ENCODE peak calls at places on chromosomes 7 and 10, in six cellular contexts. One of them, this sample, is unnamed.
A peak's percentile ranks its signal among the peaks of the same experiment; 100 is the strongest.

GRCh38 chr7:47474937-47475879 is 106.7 kb downstream of the TNS3 start:
- DNase-seq in HCT116: peak; percentile 91
- DNase-seq in uterus: peak; percentile 83
- DNase-seq in AG04449: peak; percentile 29
- DNase-seq in esophagus squamous epithelium: peak; percentile 38
- DNase-seq in astrocyte of the spinal cord: peak; percentile 96
- DNase-seq in this sample: peak; percentile 92

GRCh38 chr7:1130021-1130990 is 29.7 kb downstream of the ZFAND2A start:
- DNase-seq in HCT116: no peak
- DNase-seq in uterus: no peak
- DNase-seq in AG04449: no peak
- DNase-seq in esophagus squamous epithelium: no peak
- DNase-seq in astrocyte of the spinal cord: no peak
- DNase-seq in this sample: no peak

GRCh38 chr7:412313-412710 is 107.3 kb downstream of the PDGFA start:
- DNase-seq in HCT116: no peak
- DNase-seq in uterus: no peak
- DNase-seq in AG04449: no peak
- DNase-seq in esophagus squamous epithelium: no peak
- DNase-seq in astrocyte of the spinal cord: no peak
- DNase-seq in this sample: no peak

GRCh38 chr7:43249808-43250145 is 137.3 kb downstream of the HECW1 start:
- DNase-seq in HCT116: no peak
- DNase-seq in uterus: no peak
- DNase-seq in AG04449: no peak
- DNase-seq in esophagus squamous epithelium: no peak
- DNase-seq in astrocyte of the spinal cord: no peak
- DNase-seq in this sample: no peak

GRCh38 chr10:103666109-103666508 is 172.6 kb downstream of the NEURL1 start:
- DNase-seq in HCT116: peak; percentile 22
- DNase-seq in uterus: no peak
- DNase-seq in AG04449: no peak
- DNase-seq in esophagus squamous epithelium: no peak
- DNase-seq in astrocyte of the spinal cord: no peak
- DNase-seq in this sample: peak; percentile 74

GRCh38 chr10:110176626-110177025 is 30.8 kb upstream of the MXI1 start:
- DNase-seq in HCT116: no peak
- DNase-seq in uterus: no peak
- DNase-seq in AG04449: no peak
- DNase-seq in esophagus squamous epithelium: no peak
- DNase-seq in astrocyte of the spinal cord: no peak
- DNase-seq in this sample: no peak

GRCh38 chr7:47472444-47473157 is 109.3 kb downstream of the TNS3 start:
- DNase-seq in HCT116: no peak
- DNase-seq in uterus: no peak
- DNase-seq in AG04449: no peak
- DNase-seq in esophagus squamous epithelium: no peak
- DNase-seq in astrocyte of the spinal cord: no peak
- DNase-seq in this sample: no peak

GRCh38 chr7:24981544-24981951 is 1.6 kb upstream of the OSBPL3 start:
- DNase-seq in HCT116: no peak
- DNase-seq in uterus: peak; percentile 44
- DNase-seq in AG04449: no peak
- DNase-seq in esophagus squamous epithelium: no peak
- DNase-seq in astrocyte of the spinal cord: peak; percentile 69
- DNase-seq in this sample: peak; percentile 60

GRCh38 chr7:133139350-133139749 is 57.5 kb upstream of the CHCHD3 start:
- DNase-seq in HCT116: peak; percentile 10
- DNase-seq in uterus: no peak
- DNase-seq in AG04449: no peak
- DNase-seq in esophagus squamous epithelium: no peak
- DNase-seq in astrocyte of the spinal cord: peak; percentile 47
- DNase-seq in this sample: peak; percentile 55

GRCh38 chr10:128373071-128373749 is 247.0 kb upstream of the MKI67 start:
- DNase-seq in HCT116: no peak
- DNase-seq in uterus: no peak
- DNase-seq in AG04449: no peak
- DNase-seq in esophagus squamous epithelium: no peak
- DNase-seq in astrocyte of the spinal cord: no peak
- DNase-seq in this sample: no peak

GRCh38 chr7:158065340-158065739 is 522.3 kb downstream of the PTPRN2 start:
- DNase-seq in HCT116: no peak
- DNase-seq in uterus: no peak
- DNase-seq in AG04449: no peak
- DNase-seq in esophagus squamous epithelium: no peak
- DNase-seq in astrocyte of the spinal cord: no peak
- DNase-seq in this sample: no peak

GRCh38 chr7:80858141-80858903 is 60.5 kb downstream of the SEMA3C start:
- DNase-seq in HCT116: no peak
- DNase-seq in uterus: no peak
- DNase-seq in AG04449: no peak
- DNase-seq in esophagus squamous epithelium: no peak
- DNase-seq in astrocyte of the spinal cord: peak; percentile 54
- DNase-seq in this sample: peak; percentile 53

GRCh38 chr7:30313793-30314192 is 29.4 kb downstream of the ZNRF2 start:
- DNase-seq in HCT116: no peak
- DNase-seq in uterus: no peak
- DNase-seq in AG04449: no peak
- DNase-seq in esophagus squamous epithelium: no peak
- DNase-seq in astrocyte of the spinal cord: no peak
- DNase-seq in this sample: no peak

GRCh38 chr10:86162696-86163400 is 203.7 kb downstream of the GRID1 start:
- DNase-seq in HCT116: no peak
- DNase-seq in uterus: no peak
- DNase-seq in AG04449: no peak
- DNase-seq in esophagus squamous epithelium: no peak
- DNase-seq in astrocyte of the spinal cord: no peak
- DNase-seq in this sample: no peak

GRCh38 chr10:103829838-103830465 is 25.4 kb downstream of the SH3PXD2A start:
- DNase-seq in HCT116: no peak
- DNase-seq in uterus: no peak
- DNase-seq in AG04449: no peak
- DNase-seq in esophagus squamous epithelium: no peak
- DNase-seq in astrocyte of the spinal cord: no peak
- DNase-seq in this sample: peak; percentile 70

GRCh38 chr10:51656467-51656866 is 42.9 kb downstream of the CSTF2T start:
- DNase-seq in HCT116: no peak
- DNase-seq in uterus: no peak
- DNase-seq in AG04449: no peak
- DNase-seq in esophagus squamous epithelium: no peak
- DNase-seq in astrocyte of the spinal cord: no peak
- DNase-seq in this sample: no peak

GRCh38 chr7:71408276-71408675 is 276.3 kb downstream of the GALNT17 start:
- DNase-seq in HCT116: no peak
- DNase-seq in uterus: no peak
- DNase-seq in AG04449: no peak
- DNase-seq in esophagus squamous epithelium: no peak
- DNase-seq in astrocyte of the spinal cord: no peak
- DNase-seq in this sample: no peak

GRCh38 chr10:66259836-66260235 is 666.0 kb upstream of the LRRTM3 start:
- DNase-seq in HCT116: no peak
- DNase-seq in uterus: no peak
- DNase-seq in AG04449: no peak
- DNase-seq in esophagus squamous epithelium: no peak
- DNase-seq in astrocyte of the spinal cord: no peak
- DNase-seq in this sample: no peak

DNA sequence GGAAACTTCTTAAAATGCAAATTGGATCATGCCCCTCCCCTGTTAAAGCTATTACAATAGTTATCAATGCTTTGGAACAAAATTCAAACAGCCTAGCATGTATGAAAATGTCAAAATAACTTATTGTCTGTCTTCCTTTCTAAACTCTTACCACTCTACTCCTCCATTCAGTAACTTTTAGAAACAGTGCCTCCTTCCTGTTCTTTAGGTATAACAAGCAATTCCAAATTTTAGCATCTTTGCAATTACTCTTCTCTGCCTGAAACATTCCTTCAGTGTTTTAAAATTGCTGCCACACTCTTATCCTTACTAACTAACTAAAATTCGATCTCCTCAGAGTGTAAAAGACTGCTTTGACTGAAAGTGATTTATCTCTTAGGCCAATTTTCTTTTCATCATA is 660.4 kb upstream of the LRRTM3 start:
- DNase-seq in HCT116: no peak
- DNase-seq in uterus: no peak
- DNase-seq in AG04449: no peak
- DNase-seq in esophagus squamous epithelium: no peak
- DNase-seq in astrocyte of the spinal cord: no peak
- DNase-seq in this sample: no peak
- TF ChIP-seq CTCF in HCT116: no peak
- TF ChIP-seq CTCF in uterus: no peak
- TF ChIP-seq CTCF in AG04449: no peak
- TF ChIP-seq CTCF in esophagus squamous epithelium: no peak
- TF ChIP-seq CTCF in astrocyte of the spinal cord: no peak
- TF ChIP-seq CTCF in this sample: no peak

GRCh38 chr10:70051878-70052277 is 768 bp upstream of the MACROH2A2 start:
- DNase-seq in HCT116: no peak
- DNase-seq in uterus: no peak
- DNase-seq in AG04449: no peak
- DNase-seq in esophagus squamous epithelium: no peak
- DNase-seq in astrocyte of the spinal cord: no peak
- DNase-seq in this sample: no peak

GRCh38 chr10:70053896-70054641 is 1.4 kb downstream of the MACROH2A2 start:
- DNase-seq in HCT116: peak; percentile 15
- DNase-seq in uterus: no peak
- DNase-seq in AG04449: no peak
- DNase-seq in esophagus squamous epithelium: no peak
- DNase-seq in astrocyte of the spinal cord: no peak
- DNase-seq in this sample: peak; percentile 22

GRCh38 chr10:70053212-70053895 is 708 bp downstream of the MACROH2A2 start:
- DNase-seq in HCT116: no peak
- DNase-seq in uterus: no peak
- DNase-seq in AG04449: no peak
- DNase-seq in esophagus squamous epithelium: no peak
- DNase-seq in astrocyte of the spinal cord: peak; percentile 23
- DNase-seq in this sample: peak; percentile 16

GRCh38 chr10:70054902-70055301 is 2.3 kb downstream of the MACROH2A2 start:
- DNase-seq in HCT116: no peak
- DNase-seq in uterus: no peak
- DNase-seq in AG04449: no peak
- DNase-seq in esophagus squamous epithelium: no peak
- DNase-seq in astrocyte of the spinal cord: no peak
- DNase-seq in this sample: no peak

DNA sequence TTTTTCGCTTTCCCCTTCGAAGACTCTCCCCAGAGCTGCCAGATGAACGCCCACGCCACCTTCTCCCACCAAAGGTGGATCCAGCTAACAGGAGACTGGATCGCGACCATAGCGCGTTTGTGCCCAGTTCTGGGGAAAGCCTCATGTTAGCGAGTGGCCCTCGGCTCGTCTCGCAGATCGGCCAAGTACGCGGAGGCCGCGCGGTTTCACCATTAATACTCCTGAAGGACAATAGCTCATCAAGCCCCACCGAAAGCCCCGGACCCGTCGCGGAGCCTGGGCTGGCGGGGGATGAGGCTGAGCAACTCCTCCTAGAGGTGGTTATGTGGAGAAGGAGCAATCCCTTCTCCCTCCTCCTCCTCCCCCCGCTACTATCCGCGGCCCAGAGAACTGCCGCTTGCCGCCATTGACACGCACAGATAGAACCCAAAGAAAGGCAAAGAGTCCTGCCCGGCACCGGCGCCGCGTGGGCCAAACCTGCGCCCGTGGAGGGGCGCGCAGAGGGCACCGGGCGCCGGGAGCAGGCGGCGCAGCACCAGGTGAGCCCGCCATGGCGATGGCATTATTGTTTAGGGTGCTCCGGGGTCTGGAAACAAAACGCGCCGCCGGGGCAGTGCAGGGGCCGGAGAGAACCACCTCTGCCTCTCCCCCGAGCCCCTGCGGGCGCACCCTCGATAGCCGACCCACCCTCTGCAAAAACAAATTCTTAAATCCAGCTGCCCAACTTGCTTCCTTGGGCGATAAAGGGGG is at the start of gene MACROH2A2:
- DNase-seq in HCT116: peak; percentile 47
- DNase-seq in uterus: peak; percentile 52
- DNase-seq in AG04449: no peak
- DNase-seq in esophagus squamous epithelium: no peak
- DNase-seq in astrocyte of the spinal cord: peak; percentile 72
- DNase-seq in this sample: peak; percentile 67
- TF ChIP-seq CTCF in HCT116: peak; percentile 42
- TF ChIP-seq CTCF in uterus: no peak
- TF ChIP-seq CTCF in AG04449: peak; percentile 67
- TF ChIP-seq CTCF in esophagus squamous epithelium: peak; percentile 11
- TF ChIP-seq CTCF in astrocyte of the spinal cord: peak; percentile 59
- TF ChIP-seq CTCF in this sample: peak; percentile 42

DNA sequence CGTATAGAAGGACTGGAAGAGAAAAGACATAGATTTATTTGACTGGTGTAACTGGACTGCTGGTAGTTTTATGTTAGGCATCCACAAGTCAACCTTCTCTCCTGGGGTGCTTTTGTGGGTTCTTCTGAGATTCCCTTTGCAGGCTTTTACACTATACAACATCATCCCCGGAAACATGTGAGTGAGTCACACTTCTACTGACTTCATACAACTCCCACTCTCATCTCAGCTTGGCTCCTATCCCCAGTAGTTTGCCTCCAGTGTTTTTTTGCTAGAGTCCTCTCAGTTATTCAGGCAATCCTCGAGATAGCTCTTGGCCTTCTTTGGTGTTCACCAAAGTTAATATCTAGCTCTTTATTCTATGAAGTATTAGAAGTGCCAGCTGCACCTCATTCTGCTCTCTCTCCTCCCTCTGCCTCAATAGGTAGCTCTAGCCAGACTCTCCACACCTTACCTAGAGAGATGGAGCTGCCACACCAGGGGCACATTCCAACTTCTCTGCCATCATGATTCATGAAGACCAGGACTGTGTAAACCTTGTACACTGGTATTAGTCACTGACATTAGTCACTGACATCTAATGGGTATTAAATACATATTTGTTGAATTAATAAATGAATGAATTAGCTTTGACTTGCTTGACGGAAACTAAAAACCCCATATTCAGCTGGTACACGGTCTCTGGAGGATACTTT is 281.9 kb downstream of the PPP1R3A start:
- DNase-seq in HCT116: no peak
- DNase-seq in uterus: no peak
- DNase-seq in AG04449: no peak
- DNase-seq in esophagus squamous epithelium: no peak
- DNase-seq in astrocyte of the spinal cord: peak; percentile 49
- DNase-seq in this sample: no peak
- TF ChIP-seq CTCF in HCT116: no peak
- TF ChIP-seq CTCF in uterus: no peak
- TF ChIP-seq CTCF in AG04449: no peak
- TF ChIP-seq CTCF in esophagus squamous epithelium: no peak
- TF ChIP-seq CTCF in astrocyte of the spinal cord: no peak
- TF ChIP-seq CTCF in this sample: no peak

DNA sequence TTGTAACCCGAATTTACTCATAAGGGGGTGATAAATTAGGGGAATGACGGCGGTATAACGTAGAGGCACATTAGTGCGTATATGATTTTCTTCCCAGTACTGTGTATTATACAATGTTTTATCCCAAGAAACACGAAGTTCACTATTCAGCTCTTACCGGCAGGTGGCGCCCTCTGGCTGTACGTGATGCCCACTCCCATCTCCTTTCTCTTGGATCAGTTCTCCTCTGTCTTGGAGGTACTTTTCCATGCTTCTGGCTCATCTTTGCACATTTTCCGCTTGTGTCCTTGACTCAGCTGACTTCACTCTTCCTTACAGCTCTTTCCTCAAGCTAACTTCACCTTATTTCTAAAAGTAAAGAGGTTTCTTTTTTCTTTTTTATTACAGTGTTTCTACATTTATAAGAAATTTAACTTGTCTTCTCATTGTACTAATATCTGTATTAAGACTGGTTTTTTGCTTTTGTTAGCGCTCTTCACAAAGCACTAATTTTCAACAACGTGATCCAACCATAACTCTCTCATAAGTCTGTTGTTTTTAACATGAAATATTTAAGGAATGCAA is 21.3 kb downstream of the TMEM176B start:
- DNase-seq in HCT116: peak; percentile 68
- DNase-seq in uterus: peak; percentile 82
- DNase-seq in AG04449: no peak
- DNase-seq in esophagus squamous epithelium: no peak
- DNase-seq in astrocyte of the spinal cord: peak; percentile 53
- DNase-seq in this sample: peak; percentile 74
- TF ChIP-seq CTCF in HCT116: peak; percentile 77
- TF ChIP-seq CTCF in uterus: peak; percentile 82
- TF ChIP-seq CTCF in AG04449: peak; percentile 81
- TF ChIP-seq CTCF in esophagus squamous epithelium: peak; percentile 70
- TF ChIP-seq CTCF in astrocyte of the spinal cord: peak; percentile 86
- TF ChIP-seq CTCF in this sample: peak; percentile 88